ENCODE peak calls at places on chromosomes 13 and 19, in four cellular contexts. C, D, K and G are unnamed samples.

GRCh38 chr13:106599875-106600797 is 32.2 kb upstream of the ARGLU1 start:
- DNase-seq in C (no peak), K (peak), D (no peak), G (no peak)

GRCh38 chr13:63948045-63948444 is 2532.4 kb upstream of the PCDH20 start:
- DNase-seq in C (no peak), K (no peak), D (no peak), G (no peak)

GRCh38 chr13:95498886-95499285 is 53.6 kb upstream of the CLDN10 start:
- DNase-seq in D (no peak), K (no peak), C (no peak), G (no peak)

GRCh38 chr19:38975861-38976271 is 324 bp upstream of the FBXO17 start:
- DNase-seq in C (no peak), K (no peak), D (no peak), G (peak)

GRCh38 chr13:52599037-52599852 is 43.0 kb upstream of the HNRNPA1L2 start:
- DNase-seq in C (no peak), K (no peak), D (no peak), G (no peak)

GRCh38 chr13:106176103-106176502 is 359.4 kb downstream of the EFNB2 start:
- DNase-seq in K (no peak), C (no peak), D (no peak), G (no peak)

GRCh38 chr13:74305876-74306275 is 171.7 kb upstream of the KLF12 start:
- DNase-seq in K (no peak), D (no peak), C (no peak), G (no peak)

GRCh38 chr13:46345866-46346265 is 41.2 kb downstream of the RUBCNL start:
- DNase-seq in C (no peak), K (no peak), D (no peak), G (no peak)

GRCh38 chr13:98571955-98572662 is 4.8 kb downstream of the STK24 start:
- DNase-seq in C (no peak), K (peak), D (no peak), G (no peak)

GRCh38 chr13:47661076-47661475 is 340.0 kb downstream of the SUCLA2 start:
- DNase-seq in C (no peak), K (no peak), D (no peak), G (no peak)

GRCh38 chr13:67632590-67632989 is 402.5 kb upstream of the PCDH9 start:
- DNase-seq in C (no peak), K (no peak), D (no peak), G (no peak)

GRCh38 chr13:92187378-92187989 is 789.1 kb downstream of the GPC5 start:
- DNase-seq in K (no peak), D (no peak), C (no peak), G (peak)

GRCh38 chr13:112994781-112995355 is 25.9 kb downstream of the MCF2L start:
- DNase-seq in C (no peak), D (no peak), K (no peak), G (no peak)

GRCh38 chr13:54162069-54162468 is 1133.5 kb downstream of the OLFM4 start:
- DNase-seq in D (no peak), C (no peak), K (no peak), G (peak)

GRCh38 chr13:90890435-90890834 is 457.1 kb upstream of the MIR17HG start:
- DNase-seq in C (no peak), K (no peak), D (no peak), G (no peak)

GRCh38 chr13:65864039-65864438 is 1366.1 kb downstream of the PCDH9 start:
- DNase-seq in C (no peak), D (no peak), K (no peak), G (no peak)

GRCh38 chr19:17726914-17727773 is 7.9 kb downstream of the MAP1S start:
- DNase-seq in C (no peak), D (no peak), K (no peak), G (no peak)

GRCh38 chr13:80363890-80364503 is 23.1 kb upstream of the SPRY2 start:
- DNase-seq in D (no peak), K (no peak), C (no peak), G (no peak)

GRCh38 chr13:51999525-51999924 is 11.7 kb downstream of the ATP7B start:
- DNase-seq in D (no peak), K (no peak), C (no peak), G (no peak)

GRCh38 chr19:30073152-30074000 is 131.3 kb downstream of the URI1 start:
- DNase-seq in K (no peak), D (no peak), C (no peak), G (no peak)

GRCh38 chr19:33953023-33953422 is 156.4 kb downstream of the KCTD15 start:
- DNase-seq in K (no peak), C (no peak), D (no peak), G (no peak)

GRCh38 chr19:30091456-30091855 is 149.4 kb downstream of the URI1 start:
- DNase-seq in K (no peak), D (no peak), C (no peak), G (no peak)

GRCh38 chr13:50323440-50324070 is 308.3 kb downstream of the KCNRG start:
- DNase-seq in C (no peak), D (no peak), K (no peak), G (no peak)

GRCh38 chr13:48402325-48402962 is 10.5 kb downstream of the LPAR6 start:
- DNase-seq in C (no peak), D (no peak), K (no peak), G (no peak)

GRCh38 chr13:30835442-30835841 is 70.6 kb upstream of the MEDAG start:
- DNase-seq in K (no peak), D (no peak), C (no peak), G (no peak)

GRCh38 chr13:112910616-112911280 is 58.3 kb upstream of the MCF2L start:
- DNase-seq in C (no peak), D (no peak), K (no peak), G (no peak)

GRCh38 chr19:14113762-14114414 is 3.7 kb downstream of the PRKACA start:
- DNase-seq in D (no peak), C (no peak), K (no peak), G (peak)

GRCh38 chr13:87666826-87667225 is 4.3 kb upstream of the SLITRK5 start:
- DNase-seq in C (no peak), D (no peak), K (no peak), G (no peak)

GRCh38 chr13:103130681-103131210 is 64.5 kb upstream of the SLC10A2 start:
- DNase-seq in K (no peak), C (no peak), D (no peak), G (no peak)

GRCh38 chr13:28469316-28469715 is 25.6 kb downstream of the FLT1 start:
- DNase-seq in K (no peak), C (no peak), D (no peak), G (no peak)

GRCh38 chr13:33186851-33187250 is 98.7 kb downstream of the STARD13 start:
- DNase-seq in C (no peak), K (no peak), D (no peak), G (no peak)